ENCODE peak calls at places on chromosomes 12 and 14, in eight cellular contexts. P is lower lobe of right lung, D is fibroblast of pulmonary artery, H is hepatocyte, O is HFFc6, F is NCI-H1092 treated with DMSO at 0.1 percent for 48 hours, V is AG10803, M is hypothalamus. T is an unnamed sample.

GRCh38 chr14:101284711-101285110 is 276.6 kb upstream of the DIO3 start:
- DNase-seq in M (no peak), O (no peak), F (no peak), V (no peak), H (no peak), P (no peak), D (no peak), T (no peak)

GRCh38 chr14:23457587-23458445 is 11.7 kb upstream of the NGDN start:
- DNase-seq in O (no peak), V (no peak), P (no peak), F (no peak), D (no peak), M (no peak), H (peak), T (no peak)

GRCh38 chr12:43044241-43044640 is 454.7 kb upstream of the PRICKLE1 start:
- DNase-seq in D (no peak), H (no peak), V (peak), M (no peak), F (no peak), P (no peak), O (no peak), T (no peak)

GRCh38 chr12:58841058-58841798 is 79.1 kb downstream of the LRIG3 start:
- DNase-seq in O (no peak), M (no peak), V (no peak), D (no peak), P (peak), F (no peak), H (no peak), T (no peak)

GRCh38 chr14:32049361-32050103 is 27.6 kb upstream of the ARHGAP5 start:
- DNase-seq in V (no peak), O (no peak), P (no peak), F (no peak), H (no peak), D (no peak), M (no peak), T (no peak)

GRCh38 chr14:79693935-79694334 is 517.4 kb downstream of the DIO2 start:
- DNase-seq in D (no peak), M (no peak), O (no peak), P (no peak), F (no peak), H (no peak), V (no peak), T (no peak)

GRCh38 chr14:69321601-69322330 is 61.8 kb downstream of the GALNT16 start:
- DNase-seq in O (no peak), P (no peak), F (no peak), V (peak), M (no peak), D (peak), H (no peak), T (no peak)

GRCh38 chr12:40569626-40570179 is 122.5 kb upstream of the CNTN1 start:
- DNase-seq in V (peak), P (no peak), F (no peak), M (no peak), D (peak), O (no peak), H (no peak), T (no peak)

GRCh38 chr12:71653137-71653536 is 10.5 kb downstream of the ZFC3H1 start:
- DNase-seq in O (no peak), M (no peak), F (no peak), V (no peak), H (no peak), P (no peak), D (no peak), T (no peak)

GRCh38 chr12:103969391-103969790 is 3.7 kb downstream of the TDG start:
- DNase-seq in D (no peak), M (no peak), P (no peak), V (peak), F (no peak), O (peak), H (no peak), T (no peak)

GRCh38 chr14:96030136-96030760 is 8.9 kb upstream of the C14orf132 start:
- DNase-seq in F (no peak), P (peak), M (no peak), V (no peak), H (no peak), O (no peak), D (no peak), T (no peak)

GRCh38 chr14:49303952-49304516 is 282.1 kb downstream of the RPS29 start:
- DNase-seq in D (peak), O (no peak), V (peak), F (no peak), M (peak), P (no peak), H (peak), T (no peak)

GRCh38 chr14:102235275-102235897 is 69.6 kb downstream of the MOK start:
- DNase-seq in V (peak), F (peak), P (peak), H (peak), O (peak), D (peak), M (peak), T (peak)

GRCh38 chr12:102950107-102950949 is 7.1 kb upstream of the ASCL1 start:
- DNase-seq in V (no peak), H (peak), M (peak), D (no peak), F (peak), O (no peak), P (peak), T (no peak)

GRCh38 chr12:123384994-123385376 is 1.1 kb downstream of the KMT5A start:
- DNase-seq in M (no peak), F (no peak), P (no peak), D (peak), H (no peak), O (peak), V (peak), T (no peak)

GRCh38 chr12:112126916-112127315 is 1.6 kb downstream of the TRAFD1 start:
- DNase-seq in D (no peak), M (no peak), P (no peak), V (no peak), H (no peak), F (no peak), O (no peak), T (no peak)

GRCh38 chr14:60721331-60722162 is 2.6 kb downstream of the SIX4 start:
- DNase-seq in P (peak), O (peak), M (no peak), H (peak), F (no peak), D (peak), V (peak), T (peak)

GRCh38 chr14:91412939-91413338 is 4.7 kb downstream of the CCDC88C start:
- DNase-seq in M (no peak), D (no peak), V (no peak), P (no peak), F (no peak), H (no peak), O (no peak), T (no peak)

GRCh38 chr12:109053382-109054123 is 1.2 kb downstream of the USP30 start:
- DNase-seq in P (no peak), M (no peak), D (no peak), O (no peak), H (no peak), V (no peak), F (no peak), T (no peak)

GRCh38 chr14:38866461-38866860 is 236.6 kb downstream of the SEC23A start:
- DNase-seq in H (peak), D (no peak), O (no peak), V (no peak), P (no peak), M (no peak), F (peak), T (no peak)

GRCh38 chr12:123253606-123254459 is 17.8 kb downstream of the CDK2AP1 start:
- DNase-seq in H (no peak), O (no peak), D (no peak), V (peak), M (peak), F (no peak), P (no peak), T (no peak)

GRCh38 chr14:23071244-23071974 is 14.1 kb upstream of the CDH24 start:
- DNase-seq in F (no peak), V (peak), D (peak), O (peak), M (no peak), H (peak), P (peak), T (no peak)

GRCh38 chr14:61444215-61444768 is 122.9 kb downstream of the PRKCH start:
- DNase-seq in P (peak), V (no peak), F (no peak), D (no peak), H (no peak), O (no peak), M (no peak), T (no peak)

GRCh38 chr12:133130038-133130807 is at the start of the genes ZNF10 and ZNF891:
- DNase-seq in P (peak), H (peak), V (peak), F (peak), M (peak), O (peak), D (peak), T (peak)

GRCh38 chr12:67710582-67710981 is 62.0 kb downstream of the DYRK2 start:
- DNase-seq in D (no peak), O (peak), H (peak), M (peak), P (no peak), F (no peak), V (peak), T (no peak)

GRCh38 chr12:54075974-54076373 is 22.3 kb downstream of the HOXC4 start:
- DNase-seq in P (no peak), F (no peak), D (no peak), M (no peak), O (no peak), H (no peak), V (no peak), T (no peak)

GRCh38 chr12:122072031-122072970 is 6.3 kb upstream of the MLXIP start:
- DNase-seq in D (peak), V (peak), F (peak), O (peak), H (peak), M (no peak), P (no peak), T (no peak)

GRCh38 chr14:100640481-100641273 is 53.5 kb upstream of the BEGAIN start:
- DNase-seq in M (no peak), D (no peak), V (no peak), H (no peak), F (no peak), P (no peak), O (no peak), T (peak)

T was measured in NCI-H2107.